ENCODE peak calls at places on chromosome 18, in eight cellular contexts. N is WERI-Rb-1; V is spleen; D is GM23248; U is heart right ventricle; K is heart left ventricle; F is naive thymus-derived CD4-positive, alpha-beta T cell; S is GM12878. M is an unnamed sample.

GRCh38 chr18:51235011-51235789 is 37.7 kb upstream of the MEX3C start:
- DNase-seq in N (no peak), V (no peak), D (peak; percentile 17), U (no peak), K (no peak), F (no peak), S (no peak), M (no peak)

GRCh38 chr18:66160007-66160406 is 409.2 kb downstream of the CDH7 start:
- DNase-seq in N (no peak), V (no peak), D (no peak), U (no peak), K (no peak), F (no peak), S (no peak), M (no peak)

GRCh38 chr18:2853926-2854664 is 7.3 kb downstream of the EMILIN2 start:
- DNase-seq in N (peak; percentile 84), V (no peak), D (no peak), U (no peak), K (no peak), F (no peak), S (no peak), M (no peak)

GRCh38 chr18:492451-492850 is 8.1 kb downstream of the COLEC12 start:
- DNase-seq in N (no peak), V (no peak), D (no peak), U (no peak), K (no peak), F (no peak), S (no peak), M (no peak)

GRCh38 chr18:2907459-2908145 is 60.8 kb downstream of the EMILIN2 start:
- DNase-seq in N (no peak), V (no peak), D (peak; percentile 21), U (no peak), K (no peak), F (no peak), S (no peak), M (no peak)

GRCh38 chr18:35635171-35635570 is 53.6 kb downstream of the GALNT1 start:
- DNase-seq in N (no peak), V (no peak), D (peak; percentile 74), U (no peak), K (no peak), F (no peak), S (no peak), M (no peak)

GRCh38 chr18:53567935-53568574 is 656.4 kb downstream of the MBD2 start:
- DNase-seq in N (peak; percentile 13), V (no peak), D (peak; percentile 50), U (no peak), K (no peak), F (no peak), S (no peak), M (no peak)

GRCh38 chr18:79062806-79063205 is 6.4 kb upstream of the ATP9B start:
- DNase-seq in N (no peak), V (no peak), D (no peak), U (no peak), K (no peak), F (no peak), S (no peak), M (peak; percentile 95)

GRCh38 chr18:51578403-51578980 is 381.0 kb upstream of the MEX3C start:
- DNase-seq in N (no peak), V (no peak), D (no peak), U (no peak), K (no peak), F (no peak), S (no peak), M (no peak)

GRCh38 chr18:44232500-44232899 is 448.2 kb upstream of the SETBP1 start:
- DNase-seq in N (no peak), V (no peak), D (no peak), U (no peak), K (no peak), F (no peak), S (no peak), M (no peak)

GRCh38 chr18:11983592-11983991 is 2.3 kb downstream of the IMPA2 start:
- DNase-seq in N (peak; percentile 51), V (no peak), D (no peak), U (no peak), K (no peak), F (no peak), S (no peak), M (peak; percentile 39)

GRCh38 chr18:11984091-11984490 is 2.8 kb downstream of the IMPA2 start:
- DNase-seq in N (no peak), V (no peak), D (no peak), U (no peak), K (no peak), F (no peak), S (no peak), M (no peak)

GRCh38 chr18:11981633-11982366 is 493 bp downstream of the IMPA2 start:
- DNase-seq in N (no peak), V (peak; percentile 91), D (peak; percentile 52), U (peak; percentile 60), K (peak; percentile 78), F (peak; percentile 11), S (no peak), M (peak; percentile 46)

GRCh38 chr18:11981383-11981632 is at the start of gene IMPA2:
- DNase-seq in N (no peak), V (no peak), D (no peak), U (no peak), K (no peak), F (no peak), S (no peak), M (no peak)

DNA sequence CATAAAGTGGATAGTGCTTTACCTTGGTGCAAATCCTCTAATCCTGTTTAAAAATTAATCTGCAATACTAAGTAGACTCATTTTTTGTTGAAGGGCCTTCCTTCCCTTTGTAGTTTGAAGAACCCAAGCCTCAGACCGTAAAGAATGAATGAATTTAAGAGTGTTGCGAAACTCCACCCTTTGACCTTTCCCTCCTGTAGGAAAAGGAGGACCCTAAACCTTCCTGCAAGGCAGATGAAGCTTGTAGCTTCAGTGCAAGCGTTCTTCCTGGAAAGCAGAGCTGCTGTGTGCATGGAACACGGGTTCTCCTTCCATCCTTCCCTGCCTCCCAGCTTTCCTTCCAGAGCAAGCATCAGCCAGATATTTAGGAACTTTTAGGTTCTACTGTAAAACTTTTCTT is 1.7 kb downstream of the IMPA2 start:
- DNase-seq in N (no peak), V (no peak), D (no peak), U (no peak), K (no peak), F (no peak), S (no peak), M (no peak)
- H3K27ac ChIP-seq in N (no peak overlapping the region), V (no peak overlapping the region), D (no peak overlapping the region), U (peak overlapping the region; percentile 93), K (peak overlapping the region; percentile 96), F (no peak overlapping the region), S (no peak overlapping the region), M (no peak overlapping the region)

DNA sequence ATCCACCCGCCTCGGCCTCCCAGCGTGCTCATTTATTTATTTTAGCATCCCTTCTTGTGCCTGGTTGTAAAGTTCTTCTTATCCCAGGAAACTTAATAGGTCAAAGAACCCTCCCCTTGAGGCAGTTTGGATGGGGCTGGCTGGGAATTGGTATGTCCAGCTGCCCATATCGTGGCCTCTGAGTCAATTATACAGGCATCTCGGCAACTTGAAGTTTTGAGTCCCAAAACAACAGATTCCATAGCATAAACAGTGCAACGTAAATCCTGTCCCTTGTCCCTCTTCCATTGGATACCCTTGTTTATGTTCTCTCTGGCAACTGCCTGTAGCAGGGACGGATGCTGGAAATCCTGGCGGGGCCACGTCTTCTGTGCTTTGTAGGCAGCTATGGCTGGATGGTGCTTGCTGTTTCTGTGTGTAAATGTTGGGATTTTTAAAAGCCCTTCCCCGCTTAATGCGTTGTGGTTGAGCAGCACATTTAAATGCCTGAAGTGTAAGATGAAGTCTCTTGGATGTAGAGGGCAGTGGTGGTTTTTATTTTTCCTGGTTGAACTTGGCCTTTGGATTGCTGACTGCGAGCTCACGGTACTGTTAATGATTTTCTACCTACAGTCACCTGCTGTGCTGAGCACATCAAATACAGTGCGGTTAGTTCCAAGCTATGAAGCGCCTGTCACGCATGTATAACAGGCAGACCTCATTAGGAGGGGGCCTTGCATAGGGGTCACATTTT is 84.4 kb downstream of the NEDD4L start:
- DNase-seq in N (no peak), V (no peak), D (no peak), U (no peak), K (no peak), F (no peak), S (no peak), M (no peak)
- H3K27ac ChIP-seq in N (no peak overlapping the region), V (no peak overlapping the region), D (no peak overlapping the region), U (no peak overlapping the region), K (no peak overlapping the region), F (no peak overlapping the region), S (no peak overlapping the region), M (no peak overlapping the region)

GRCh38 chr18:80194874-80195570 is 52.3 kb downstream of the PARD6G start:
- DNase-seq in N (no peak), V (no peak), D (no peak), U (no peak), K (no peak), F (no peak), S (peak; percentile 48), M (no peak)

GRCh38 chr18:80198994-80199748 is 48.1 kb downstream of the PARD6G start:
- DNase-seq in N (no peak), V (no peak), D (no peak), U (no peak), K (no peak), F (no peak), S (no peak), M (no peak)

GRCh38 chr18:80198391-80198790 is 48.9 kb downstream of the PARD6G start:
- DNase-seq in N (no peak), V (no peak), D (no peak), U (no peak), K (no peak), F (no peak), S (no peak), M (no peak)

GRCh38 chr18:80197490-80197889 is 49.8 kb downstream of the PARD6G start:
- DNase-seq in N (no peak), V (no peak), D (no peak), U (no peak), K (no peak), F (no peak), S (no peak), M (no peak)

GRCh38 chr18:80196528-80197320 is 50.6 kb downstream of the PARD6G start:
- DNase-seq in N (no peak), V (no peak), D (peak; percentile 23), U (no peak), K (no peak), F (no peak), S (no peak), M (no peak)
- H3K27ac ChIP-seq in N (no peak overlapping the region), V (no peak overlapping the region), D (no peak overlapping the region), U (no peak overlapping the region), K (no peak overlapping the region), F (no peak overlapping the region), S (no peak overlapping the region), M (no peak overlapping the region)

GRCh38 chr18:46883180-46883579 is 34.1 kb downstream of the PIAS2 start:
- DNase-seq in N (no peak), V (no peak), D (no peak), U (no peak), K (no peak), F (no peak), S (no peak), M (no peak)

GRCh38 chr18:46892842-46893241 is 24.5 kb downstream of the PIAS2 start:
- DNase-seq in N (no peak), V (no peak), D (no peak), U (no peak), K (no peak), F (no peak), S (peak; percentile 60), M (no peak)

GRCh38 chr18:46888965-46889364 is 28.3 kb downstream of the PIAS2 start:
- DNase-seq in N (no peak), V (no peak), D (no peak), U (no peak), K (no peak), F (no peak), S (no peak), M (no peak)

GRCh38 chr18:46891742-46892214 is 25.5 kb downstream of the PIAS2 start:
- DNase-seq in N (no peak), V (no peak), D (no peak), U (no peak), K (no peak), F (no peak), S (peak; percentile 92), M (no peak)

GRCh38 chr18:46886893-46887292 is 30.4 kb downstream of the PIAS2 start:
- DNase-seq in N (no peak), V (no peak), D (no peak), U (no peak), K (no peak), F (no peak), S (no peak), M (no peak)
- H3K27ac ChIP-seq in N (no peak overlapping the region), V (no peak overlapping the region), D (no peak overlapping the region), U (no peak overlapping the region), K (no peak overlapping the region), F (no peak overlapping the region), S (no peak overlapping the region), M (no peak overlapping the region)

M was measured in adrenal gland.